ENCODE peak calls at places on chromosomes 3 and 15, in five cellular contexts. I is activated naive CD4-positive, alpha-beta T cell; R is skeletal muscle cell; E is fibroblast of mammary gland; S is ELR. L is an unnamed sample.

GRCh38 chr15:33114484-33114767 is 80.1 kb downstream of the FMN1 start:
- DNase-seq in S (no peak), E (no peak), I (no peak), R (no peak), L (no peak)

GRCh38 chr15:44009056-44009455 is 182.3 kb downstream of the WDR76 start:
- DNase-seq in I (no peak), S (peak), R (no peak), E (peak), L (no peak)

GRCh38 chr3:134463676-134464611 is 21.8 kb downstream of the ANAPC13 start:
- DNase-seq in E (peak), I (no peak), S (peak), R (peak), L (peak)

GRCh38 chr3:24393316-24393715 is 101.3 kb downstream of the THRB start:
- DNase-seq in S (no peak), R (no peak), E (no peak), I (no peak), L (no peak)

GRCh38 chr3:16836505-16837237 is 48.1 kb upstream of the PLCL2 start:
- DNase-seq in I (no peak), R (no peak), S (no peak), E (no peak), L (no peak)

GRCh38 chr3:34973586-34973985 is 665.7 kb upstream of the ARPP21 start:
- DNase-seq in E (no peak), S (no peak), R (no peak), I (no peak), L (no peak)

GRCh38 chr3:16388850-16389411 is 123.9 kb downstream of the OXNAD1 start:
- DNase-seq in I (no peak), E (peak), R (no peak), S (no peak), L (no peak)

GRCh38 chr3:45182915-45183881 is 37.0 kb upstream of the CDCP1 start:
- DNase-seq in S (peak), R (peak), E (peak), I (no peak), L (no peak)

GRCh38 chr15:56040081-56041035 is 46.9 kb upstream of the NEDD4 start:
- DNase-seq in S (peak), E (peak), R (peak), I (no peak), L (peak)

GRCh38 chr15:92807971-92808571 is 92.1 kb upstream of the CHD2 start:
- DNase-seq in R (no peak), E (peak), S (peak), I (no peak), L (no peak)

GRCh38 chr15:84112025-84112424 is 123.5 kb upstream of the GOLGA6L4 start:
- DNase-seq in S (peak), E (peak), R (peak), I (no peak), L (no peak)

GRCh38 chr15:70852501-70853269 is 1.3 kb downstream of the LARP6 start:
- DNase-seq in S (peak), I (no peak), E (peak), R (no peak), L (no peak)

GRCh38 chr15:99446565-99447496 is 119.0 kb upstream of the MEF2A start:
- DNase-seq in I (no peak), E (no peak), S (no peak), R (no peak), L (no peak)

GRCh38 chr3:52245322-52246263 is at the start of gene PPM1M:
- DNase-seq in S (peak), I (peak), E (peak), R (no peak), L (no peak)

GRCh38 chr3:23710555-23710954 is 95.2 kb upstream of the UBE2E1 start:
- DNase-seq in E (peak), I (no peak), R (peak), S (no peak), L (peak)

GRCh38 chr15:29268706-29269484 is 727 bp downstream of the NSMCE3 start:
- DNase-seq in E (peak), I (peak), R (no peak), S (peak), L (no peak)

GRCh38 chr3:59486468-59486964 is 436.7 kb upstream of the CFAP20DC start:
- DNase-seq in E (no peak), R (no peak), S (no peak), I (no peak), L (no peak)

GRCh38 chr3:66593978-66594377 is 93.2 kb upstream of the LRIG1 start:
- DNase-seq in I (no peak), S (peak), E (peak), R (peak), L (peak)

GRCh38 chr3:130773371-130773770 is 26.7 kb upstream of the PIK3R4 start:
- DNase-seq in S (no peak), R (no peak), E (no peak), I (no peak), L (no peak)

GRCh38 chr3:54781728-54782127 is 146.1 kb downstream of the LRTM1 start:
- DNase-seq in R (no peak), E (no peak), I (no peak), S (no peak), L (no peak)

GRCh38 chr3:65035231-65035630 is 347.4 kb upstream of the ADAMTS9 start:
- DNase-seq in I (no peak), S (no peak), R (no peak), E (no peak), L (no peak)

GRCh38 chr3:178802993-178803693 is 266.9 kb downstream of the KCNMB2 start:
- DNase-seq in S (peak), R (no peak), E (peak), I (no peak), L (no peak)

GRCh38 chr3:190545260-190545659 is 31.4 kb downstream of the IL1RAP start:
- DNase-seq in S (no peak), R (no peak), E (no peak), I (no peak), L (no peak)

GRCh38 chr3:29373016-29373690 is 92.3 kb downstream of the RBMS3 start:
- DNase-seq in S (peak), I (no peak), E (peak), R (no peak), L (no peak)

GRCh38 chr3:150764607-150765366 is 1.8 kb upstream of the SIAH2 start:
- DNase-seq in I (no peak), R (no peak), E (no peak), S (no peak), L (no peak)

GRCh38 chr15:84714816-84715215 is 1.1 kb downstream of the SEC11A start:
- DNase-seq in E (no peak), S (no peak), I (no peak), R (no peak), L (no peak)

GRCh38 chr15:52336530-52336929 is 40.9 kb upstream of the MYO5C start:
- DNase-seq in E (no peak), I (no peak), S (no peak), R (no peak), L (no peak)

GRCh38 chr3:195805181-195805580 is 6.5 kb downstream of the MUC4 start:
- DNase-seq in I (no peak), R (no peak), S (no peak), E (no peak), L (no peak)

GRCh38 chr3:46690798-46691197 is 2.7 kb downstream of the ALS2CL start:
- DNase-seq in I (no peak), R (no peak), S (no peak), E (no peak), L (no peak)

GRCh38 chr3:65902304-65902793 is 136.4 kb downstream of the MAGI1 start:
- DNase-seq in R (no peak), E (no peak), I (no peak), S (no peak), L (no peak)

GRCh38 chr3:79477242-79477641 is 290.6 kb downstream of the ROBO1 start:
- DNase-seq in E (no peak), I (no peak), S (no peak), R (no peak), L (no peak)

GRCh38 chr3:83873550-83873949 is 1085.2 kb upstream of the CADM2 start:
- DNase-seq in R (peak), E (no peak), I (no peak), S (no peak), L (no peak)

GRCh38 chr3:128491071-128491899 is 1.7 kb downstream of the GATA2 start:
- DNase-seq in I (peak), E (no peak), R (no peak), S (no peak), L (no peak)

GRCh38 chr3:24533557-24534193 is 39.0 kb upstream of the THRB start:
- DNase-seq in I (no peak), R (no peak), S (no peak), E (no peak), L (no peak)

GRCh38 chr15:36878745-36879262 is 221.5 kb downstream of the MEIS2 start:
- DNase-seq in S (no peak), I (no peak), E (no peak), R (no peak), L (no peak)

L was measured in AG04449.